ENCODE peak calls at places on chromosomes 16 and 17, in six cellular contexts. One of them, this sample, is unnamed.

GRCh38 chr16:83586036-83586810 is 221.6 kb upstream of the HSBP1 start:
- DNase-seq in CD8-positive, alpha-beta T cell: no peak
- DNase-seq in HL-60: no peak
- DNase-seq in fibroblast of pulmonary artery: no peak
- DNase-seq in AG10803: no peak
- DNase-seq in uterus: no peak
- DNase-seq in this sample: no peak

GRCh38 chr17:2634361-2634960 is 41.0 kb downstream of the PAFAH1B1 start:
- DNase-seq in CD8-positive, alpha-beta T cell: no peak
- DNase-seq in HL-60: no peak
- DNase-seq in fibroblast of pulmonary artery: no peak
- DNase-seq in AG10803: peak; percentile 23
- DNase-seq in uterus: no peak
- DNase-seq in this sample: no peak

GRCh38 chr16:11599579-11599978 is 12.9 kb upstream of the LITAF start:
- DNase-seq in CD8-positive, alpha-beta T cell: no peak
- DNase-seq in HL-60: no peak
- DNase-seq in fibroblast of pulmonary artery: no peak
- DNase-seq in AG10803: no peak
- DNase-seq in uterus: no peak
- DNase-seq in this sample: no peak

GRCh38 chr17:28634211-28634865 is 10.6 kb downstream of the BLTP2 start:
- DNase-seq in CD8-positive, alpha-beta T cell: no peak
- DNase-seq in HL-60: no peak
- DNase-seq in fibroblast of pulmonary artery: no peak
- DNase-seq in AG10803: no peak
- DNase-seq in uterus: no peak
- DNase-seq in this sample: no peak

GRCh38 chr16:30041841-30042240 is 10.8 kb upstream of the TLCD3B start:
- DNase-seq in CD8-positive, alpha-beta T cell: no peak
- DNase-seq in HL-60: no peak
- DNase-seq in fibroblast of pulmonary artery: peak; percentile 73
- DNase-seq in AG10803: peak; percentile 44
- DNase-seq in uterus: no peak
- DNase-seq in this sample: no peak

GRCh38 chr16:67605641-67606040 is 39.3 kb upstream of the CARMIL2 start:
- DNase-seq in CD8-positive, alpha-beta T cell: no peak
- DNase-seq in HL-60: no peak
- DNase-seq in fibroblast of pulmonary artery: no peak
- DNase-seq in AG10803: no peak
- DNase-seq in uterus: no peak
- DNase-seq in this sample: no peak

GRCh38 chr17:40348562-40349476 is 15.7 kb downstream of the GJD3 start:
- DNase-seq in CD8-positive, alpha-beta T cell: no peak
- DNase-seq in HL-60: no peak
- DNase-seq in fibroblast of pulmonary artery: no peak
- DNase-seq in AG10803: no peak
- DNase-seq in uterus: no peak
- DNase-seq in this sample: no peak

GRCh38 chr17:78762007-78762406 is 20.1 kb downstream of the CYTH1 start:
- DNase-seq in CD8-positive, alpha-beta T cell: no peak
- DNase-seq in HL-60: no peak
- DNase-seq in fibroblast of pulmonary artery: peak; percentile 42
- DNase-seq in AG10803: no peak
- DNase-seq in uterus: no peak
- DNase-seq in this sample: no peak

GRCh38 chr17:80455328-80455710 is 21.1 kb downstream of the NPTX1 start:
- DNase-seq in CD8-positive, alpha-beta T cell: no peak
- DNase-seq in HL-60: no peak
- DNase-seq in fibroblast of pulmonary artery: no peak
- DNase-seq in AG10803: no peak
- DNase-seq in uterus: peak; percentile 62
- DNase-seq in this sample: peak; percentile 16

GRCh38 chr17:56593073-56593740 is at the start of gene NOG:
- DNase-seq in CD8-positive, alpha-beta T cell: peak; percentile 41
- DNase-seq in HL-60: peak; percentile 35
- DNase-seq in fibroblast of pulmonary artery: no peak
- DNase-seq in AG10803: peak; percentile 59
- DNase-seq in uterus: peak; percentile 16
- DNase-seq in this sample: no peak

GRCh38 chr17:62965149-62965648 is 836 bp upstream of the TANC2 start:
- DNase-seq in CD8-positive, alpha-beta T cell: no peak
- DNase-seq in HL-60: no peak
- DNase-seq in fibroblast of pulmonary artery: no peak
- DNase-seq in AG10803: no peak
- DNase-seq in uterus: no peak
- DNase-seq in this sample: peak; percentile 8

GRCh38 chr16:72501739-72502653 is 330.0 kb upstream of the PMFBP1 start:
- DNase-seq in CD8-positive, alpha-beta T cell: peak; percentile 26
- DNase-seq in HL-60: peak; percentile 15
- DNase-seq in fibroblast of pulmonary artery: peak; percentile 90
- DNase-seq in AG10803: peak; percentile 78
- DNase-seq in uterus: peak; percentile 41
- DNase-seq in this sample: peak; percentile 31

GRCh38 chr16:89658221-89658879 is 714 bp downstream of the SPATA33 start:
- DNase-seq in CD8-positive, alpha-beta T cell: no peak
- DNase-seq in HL-60: no peak
- DNase-seq in fibroblast of pulmonary artery: peak; percentile 4
- DNase-seq in AG10803: no peak
- DNase-seq in uterus: no peak
- DNase-seq in this sample: no peak

GRCh38 chr17:4584835-4585187 is 482 bp downstream of the SMTNL2 start:
- DNase-seq in CD8-positive, alpha-beta T cell: no peak
- DNase-seq in HL-60: no peak
- DNase-seq in fibroblast of pulmonary artery: no peak
- DNase-seq in AG10803: no peak
- DNase-seq in uterus: no peak
- DNase-seq in this sample: no peak

GRCh38 chr17:49760909-49761558 is 2.9 kb downstream of the FAM117A start:
- DNase-seq in CD8-positive, alpha-beta T cell: no peak
- DNase-seq in HL-60: no peak
- DNase-seq in fibroblast of pulmonary artery: no peak
- DNase-seq in AG10803: no peak
- DNase-seq in uterus: no peak
- DNase-seq in this sample: no peak

GRCh38 chr17:31696184-31696602 is 162.9 kb downstream of the COPRS start:
- DNase-seq in CD8-positive, alpha-beta T cell: no peak
- DNase-seq in HL-60: no peak
- DNase-seq in fibroblast of pulmonary artery: peak; percentile 84
- DNase-seq in AG10803: peak; percentile 100
- DNase-seq in uterus: peak; percentile 86
- DNase-seq in this sample: no peak

GRCh38 chr17:78747479-78747878 is 34.6 kb downstream of the CYTH1 start:
- DNase-seq in CD8-positive, alpha-beta T cell: no peak
- DNase-seq in HL-60: no peak
- DNase-seq in fibroblast of pulmonary artery: no peak
- DNase-seq in AG10803: peak; percentile 27
- DNase-seq in uterus: no peak
- DNase-seq in this sample: no peak

GRCh38 chr16:69890114-69890890 is 60.8 kb upstream of the CLEC18A start:
- DNase-seq in CD8-positive, alpha-beta T cell: no peak
- DNase-seq in HL-60: no peak
- DNase-seq in fibroblast of pulmonary artery: peak; percentile 47
- DNase-seq in AG10803: peak; percentile 75
- DNase-seq in uterus: peak; percentile 46
- DNase-seq in this sample: no peak

GRCh38 chr17:70622382-70623260 is 453.3 kb downstream of the KCNJ2 start:
- DNase-seq in CD8-positive, alpha-beta T cell: no peak
- DNase-seq in HL-60: no peak
- DNase-seq in fibroblast of pulmonary artery: peak; percentile 24
- DNase-seq in AG10803: peak; percentile 8
- DNase-seq in uterus: no peak
- DNase-seq in this sample: no peak

GRCh38 chr16:8957509-8958157 is 6.1 kb downstream of the USP7 start:
- DNase-seq in CD8-positive, alpha-beta T cell: no peak
- DNase-seq in HL-60: no peak
- DNase-seq in fibroblast of pulmonary artery: no peak
- DNase-seq in AG10803: no peak
- DNase-seq in uterus: no peak
- DNase-seq in this sample: no peak

GRCh38 chr16:8956265-8957060 is 7.2 kb downstream of the USP7 start:
- DNase-seq in CD8-positive, alpha-beta T cell: no peak
- DNase-seq in HL-60: no peak
- DNase-seq in fibroblast of pulmonary artery: no peak
- DNase-seq in AG10803: no peak
- DNase-seq in uterus: peak; percentile 52
- DNase-seq in this sample: no peak

GRCh38 chr16:8959921-8960787 is 3.6 kb downstream of the USP7 start:
- DNase-seq in CD8-positive, alpha-beta T cell: peak; percentile 21
- DNase-seq in HL-60: no peak
- DNase-seq in fibroblast of pulmonary artery: no peak
- DNase-seq in AG10803: no peak
- DNase-seq in uterus: no peak
- DNase-seq in this sample: no peak

GRCh38 chr16:8957061-8957392 is 6.7 kb downstream of the USP7 start:
- DNase-seq in CD8-positive, alpha-beta T cell: no peak
- DNase-seq in HL-60: peak; percentile 67
- DNase-seq in fibroblast of pulmonary artery: no peak
- DNase-seq in AG10803: no peak
- DNase-seq in uterus: no peak
- DNase-seq in this sample: no peak

GRCh38 chr16:8958344-8958808 is 5.3 kb downstream of the USP7 start:
- DNase-seq in CD8-positive, alpha-beta T cell: peak; percentile 30
- DNase-seq in HL-60: no peak
- DNase-seq in fibroblast of pulmonary artery: peak; percentile 40
- DNase-seq in AG10803: peak; percentile 76
- DNase-seq in uterus: peak; percentile 24
- DNase-seq in this sample: no peak
- H3K4me3 ChIP-seq in CD8-positive, alpha-beta T cell: peak overlapping the region; percentile 25
- H3K4me3 ChIP-seq in HL-60: no peak overlapping the region
- H3K4me3 ChIP-seq in fibroblast of pulmonary artery: no peak overlapping the region
- H3K4me3 ChIP-seq in AG10803: peak overlapping the region; percentile 24
- H3K4me3 ChIP-seq in uterus: no peak overlapping the region
- H3K4me3 ChIP-seq in this sample: peak overlapping the region; percentile 47

GRCh38 chr16:58582971-58583765 is 46.5 kb downstream of the CNOT1 start:
- DNase-seq in CD8-positive, alpha-beta T cell: no peak
- DNase-seq in HL-60: no peak
- DNase-seq in fibroblast of pulmonary artery: peak; percentile 27
- DNase-seq in AG10803: no peak
- DNase-seq in uterus: no peak
- DNase-seq in this sample: no peak
- TF ChIP-seq CTCF in CD8-positive, alpha-beta T cell: no peak
- TF ChIP-seq CTCF in HL-60: no peak
- TF ChIP-seq CTCF in fibroblast of pulmonary artery: no peak
- TF ChIP-seq CTCF in AG10803: no peak
- TF ChIP-seq CTCF in uterus: no peak
- TF ChIP-seq CTCF in this sample: no peak

DNA sequence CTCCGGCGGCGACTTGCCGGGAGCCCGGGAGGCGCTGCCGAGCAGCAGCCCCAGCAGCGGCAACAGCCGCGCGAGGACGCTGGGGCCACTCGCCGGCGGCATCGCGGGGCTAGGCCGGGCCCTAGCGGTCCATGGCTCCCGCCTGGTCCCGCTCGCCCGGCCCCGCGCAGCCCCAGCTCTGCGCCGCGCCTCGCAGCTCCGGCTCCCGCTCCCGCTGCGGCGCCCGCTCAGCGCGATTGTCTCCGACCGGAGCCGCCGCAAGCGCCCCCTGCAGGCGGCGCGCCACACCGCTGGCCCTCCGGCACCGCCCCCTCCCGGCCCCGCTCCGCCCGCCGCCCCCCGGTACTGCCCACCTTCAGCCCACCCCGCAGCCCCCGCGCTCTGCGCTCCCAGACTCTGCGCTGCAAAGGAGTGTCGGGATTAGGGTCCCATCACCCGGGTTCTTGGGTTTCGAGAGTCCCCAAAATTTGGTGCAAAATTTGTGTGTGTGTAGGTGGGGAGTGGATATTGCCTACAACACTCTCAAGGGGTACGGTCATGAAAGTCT is at the start of gene FAM171A2:
- DNase-seq in CD8-positive, alpha-beta T cell: peak; percentile 61
- DNase-seq in HL-60: no peak
- DNase-seq in fibroblast of pulmonary artery: peak; percentile 57
- DNase-seq in AG10803: peak; percentile 47
- DNase-seq in uterus: peak; percentile 65
- DNase-seq in this sample: no peak
- H3K4me3 ChIP-seq in CD8-positive, alpha-beta T cell: peak within 1 kb of the TSS; percentile 59
- H3K4me3 ChIP-seq in HL-60: peak within 1 kb of the TSS; percentile 50
- H3K4me3 ChIP-seq in fibroblast of pulmonary artery: peak within 1 kb of the TSS; percentile 71
- H3K4me3 ChIP-seq in AG10803: peak within 1 kb of the TSS; percentile 66
- H3K4me3 ChIP-seq in uterus: peak within 1 kb of the TSS; percentile 56
- H3K4me3 ChIP-seq in this sample: peak within 1 kb of the TSS; percentile 62

GRCh38 chr16:49712567-49712966 is 143.3 kb downstream of the ZNF423 start:
- DNase-seq in CD8-positive, alpha-beta T cell: no peak
- DNase-seq in HL-60: no peak
- DNase-seq in fibroblast of pulmonary artery: no peak
- DNase-seq in AG10803: no peak
- DNase-seq in uterus: no peak
- DNase-seq in this sample: no peak

GRCh38 chr16:49717693-49718092 is 138.2 kb downstream of the ZNF423 start:
- DNase-seq in CD8-positive, alpha-beta T cell: no peak
- DNase-seq in HL-60: no peak
- DNase-seq in fibroblast of pulmonary artery: no peak
- DNase-seq in AG10803: no peak
- DNase-seq in uterus: no peak
- DNase-seq in this sample: no peak

GRCh38 chr16:49720225-49720624 is 135.7 kb downstream of the ZNF423 start:
- DNase-seq in CD8-positive, alpha-beta T cell: no peak
- DNase-seq in HL-60: no peak
- DNase-seq in fibroblast of pulmonary artery: no peak
- DNase-seq in AG10803: no peak
- DNase-seq in uterus: no peak
- DNase-seq in this sample: no peak

GRCh38 chr16:49713770-49714169 is 142.1 kb downstream of the ZNF423 start:
- DNase-seq in CD8-positive, alpha-beta T cell: no peak
- DNase-seq in HL-60: no peak
- DNase-seq in fibroblast of pulmonary artery: no peak
- DNase-seq in AG10803: no peak
- DNase-seq in uterus: no peak
- DNase-seq in this sample: no peak

DNA sequence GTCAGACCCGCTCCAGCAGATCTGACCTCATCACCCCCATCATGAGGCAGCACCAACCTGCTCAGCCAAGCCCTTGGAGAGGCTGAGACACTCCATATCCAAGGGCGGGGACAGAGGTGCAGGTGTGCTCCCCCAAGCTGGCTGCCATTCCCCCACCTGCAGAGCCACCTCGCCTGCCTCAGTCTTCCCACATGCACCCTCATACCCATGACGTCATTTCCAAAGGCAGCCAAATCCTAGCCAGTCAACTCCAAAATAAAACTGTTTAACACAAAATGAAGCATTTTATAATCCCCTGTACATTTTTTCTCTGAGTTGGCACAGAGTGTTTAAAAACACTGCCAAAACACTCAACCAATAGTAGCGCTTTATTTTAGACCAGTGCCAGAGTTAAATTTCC is 139.6 kb downstream of the ZNF423 start:
- DNase-seq in CD8-positive, alpha-beta T cell: no peak
- DNase-seq in HL-60: no peak
- DNase-seq in fibroblast of pulmonary artery: no peak
- DNase-seq in AG10803: no peak
- DNase-seq in uterus: no peak
- DNase-seq in this sample: no peak
- TF ChIP-seq CTCF in CD8-positive, alpha-beta T cell: no peak
- TF ChIP-seq CTCF in HL-60: no peak
- TF ChIP-seq CTCF in fibroblast of pulmonary artery: no peak
- TF ChIP-seq CTCF in AG10803: no peak
- TF ChIP-seq CTCF in uterus: no peak
- TF ChIP-seq CTCF in this sample: no peak

GRCh38 chr17:859461-860195 is 77.5 kb downstream of the MRM3 start:
- DNase-seq in CD8-positive, alpha-beta T cell: no peak
- DNase-seq in HL-60: no peak
- DNase-seq in fibroblast of pulmonary artery: peak; percentile 13
- DNase-seq in AG10803: no peak
- DNase-seq in uterus: peak; percentile 55
- DNase-seq in this sample: no peak
- H3K4me3 ChIP-seq in CD8-positive, alpha-beta T cell: no peak overlapping the region
- H3K4me3 ChIP-seq in HL-60: no peak overlapping the region
- H3K4me3 ChIP-seq in fibroblast of pulmonary artery: no peak overlapping the region
- H3K4me3 ChIP-seq in AG10803: peak overlapping the region; percentile 12
- H3K4me3 ChIP-seq in uterus: no peak overlapping the region
- H3K4me3 ChIP-seq in this sample: no peak overlapping the region

This sample was measured in GM12864.